ENCODE peak calls at places on chromosome 6, in five cellular contexts. One of them, this sample, is unnamed.

GRCh38 chr6:120431841-120432240 is 902.4 kb downstream of the TBC1D32 start:
- DNase-seq in thoracic aorta: no peak
- DNase-seq in HCT116: no peak
- DNase-seq in hepatocyte: no peak
- DNase-seq in lower lobe of right lung: no peak
- DNase-seq in this sample: no peak

GRCh38 chr6:161748535-161749386 is 474.9 kb upstream of the AGPAT4 start:
- DNase-seq in thoracic aorta: no peak
- DNase-seq in HCT116: peak; percentile 33
- DNase-seq in hepatocyte: peak; percentile 56
- DNase-seq in lower lobe of right lung: no peak
- DNase-seq in this sample: peak; percentile 58

GRCh38 chr6:10395171-10395945 is 19.5 kb downstream of the TFAP2A start:
- DNase-seq in thoracic aorta: no peak
- DNase-seq in HCT116: no peak
- DNase-seq in hepatocyte: no peak
- DNase-seq in lower lobe of right lung: no peak
- DNase-seq in this sample: no peak

GRCh38 chr6:56555438-56555872 is 87.2 kb downstream of the DST start:
- DNase-seq in thoracic aorta: no peak
- DNase-seq in HCT116: no peak
- DNase-seq in hepatocyte: peak; percentile 40
- DNase-seq in lower lobe of right lung: no peak
- DNase-seq in this sample: no peak

GRCh38 chr6:159969204-159969912 is 476 bp downstream of the IGF2R start:
- DNase-seq in thoracic aorta: no peak
- DNase-seq in HCT116: no peak
- DNase-seq in hepatocyte: peak; percentile 62
- DNase-seq in lower lobe of right lung: peak; percentile 67
- DNase-seq in this sample: no peak

GRCh38 chr6:16947461-16948159 is 154.2 kb upstream of the STMND1 start:
- DNase-seq in thoracic aorta: no peak
- DNase-seq in HCT116: peak; percentile 36
- DNase-seq in hepatocyte: peak; percentile 72
- DNase-seq in lower lobe of right lung: no peak
- DNase-seq in this sample: peak; percentile 18

GRCh38 chr6:31116661-31117385 is 2.2 kb downstream of the PSORS1C1 start:
- DNase-seq in thoracic aorta: no peak
- DNase-seq in HCT116: no peak
- DNase-seq in hepatocyte: no peak
- DNase-seq in lower lobe of right lung: no peak
- DNase-seq in this sample: no peak

GRCh38 chr6:121222656-121223055 is 111.6 kb downstream of the TBC1D32 start:
- DNase-seq in thoracic aorta: no peak
- DNase-seq in HCT116: no peak
- DNase-seq in hepatocyte: peak; percentile 15
- DNase-seq in lower lobe of right lung: no peak
- DNase-seq in this sample: no peak

GRCh38 chr6:2157441-2158127 is 87.8 kb downstream of the GMDS start:
- DNase-seq in thoracic aorta: no peak
- DNase-seq in HCT116: peak; percentile 48
- DNase-seq in hepatocyte: no peak
- DNase-seq in lower lobe of right lung: no peak
- DNase-seq in this sample: no peak

GRCh38 chr6:6865601-6866000 is 242.2 kb upstream of the RREB1 start:
- DNase-seq in thoracic aorta: no peak
- DNase-seq in HCT116: no peak
- DNase-seq in hepatocyte: no peak
- DNase-seq in lower lobe of right lung: no peak
- DNase-seq in this sample: no peak

GRCh38 chr6:70390067-70390466 is 23.2 kb upstream of the FAM135A start:
- DNase-seq in thoracic aorta: no peak
- DNase-seq in HCT116: no peak
- DNase-seq in hepatocyte: no peak
- DNase-seq in lower lobe of right lung: no peak
- DNase-seq in this sample: no peak

GRCh38 chr6:149221774-149222070 is 95.8 kb upstream of the TAB2 start:
- DNase-seq in thoracic aorta: no peak
- DNase-seq in HCT116: no peak
- DNase-seq in hepatocyte: no peak
- DNase-seq in lower lobe of right lung: no peak
- DNase-seq in this sample: no peak

GRCh38 chr6:136655251-136656014 is 105.2 kb upstream of the MAP7 start:
- DNase-seq in thoracic aorta: no peak
- DNase-seq in HCT116: no peak
- DNase-seq in hepatocyte: no peak
- DNase-seq in lower lobe of right lung: no peak
- DNase-seq in this sample: no peak

GRCh38 chr6:126267621-126268020 is 72.3 kb upstream of the CENPW start:
- DNase-seq in thoracic aorta: no peak
- DNase-seq in HCT116: no peak
- DNase-seq in hepatocyte: no peak
- DNase-seq in lower lobe of right lung: no peak
- DNase-seq in this sample: no peak

GRCh38 chr6:141195251-141195832 is 937.4 kb upstream of the GJE1 start:
- DNase-seq in thoracic aorta: no peak
- DNase-seq in HCT116: no peak
- DNase-seq in hepatocyte: no peak
- DNase-seq in lower lobe of right lung: no peak
- DNase-seq in this sample: no peak

GRCh38 chr6:6590530-6590929 is 2.0 kb downstream of the LY86 start:
- DNase-seq in thoracic aorta: no peak
- DNase-seq in HCT116: no peak
- DNase-seq in hepatocyte: no peak
- DNase-seq in lower lobe of right lung: no peak
- DNase-seq in this sample: no peak

GRCh38 chr6:111098597-111098996 is 11.3 kb downstream of the SLC16A10 start:
- DNase-seq in thoracic aorta: no peak
- DNase-seq in HCT116: no peak
- DNase-seq in hepatocyte: no peak
- DNase-seq in lower lobe of right lung: no peak
- DNase-seq in this sample: no peak

GRCh38 chr6:45586216-45587171 is 208.8 kb upstream of the SUPT3H start:
- DNase-seq in thoracic aorta: no peak
- DNase-seq in HCT116: no peak
- DNase-seq in hepatocyte: no peak
- DNase-seq in lower lobe of right lung: no peak
- DNase-seq in this sample: no peak

GRCh38 chr6:68778356-68779020 is 143.4 kb downstream of the ADGRB3 start:
- DNase-seq in thoracic aorta: no peak
- DNase-seq in HCT116: no peak
- DNase-seq in hepatocyte: peak; percentile 48
- DNase-seq in lower lobe of right lung: no peak
- DNase-seq in this sample: no peak

GRCh38 chr6:131182991-131183425 is 47.7 kb downstream of the AKAP7 start:
- DNase-seq in thoracic aorta: no peak
- DNase-seq in HCT116: no peak
- DNase-seq in hepatocyte: peak; percentile 69
- DNase-seq in lower lobe of right lung: no peak
- DNase-seq in this sample: no peak

GRCh38 chr6:5998236-5998635 is 8.5 kb downstream of the NRN1 start:
- DNase-seq in thoracic aorta: no peak
- DNase-seq in HCT116: no peak
- DNase-seq in hepatocyte: no peak
- DNase-seq in lower lobe of right lung: no peak
- DNase-seq in this sample: no peak

DNA sequence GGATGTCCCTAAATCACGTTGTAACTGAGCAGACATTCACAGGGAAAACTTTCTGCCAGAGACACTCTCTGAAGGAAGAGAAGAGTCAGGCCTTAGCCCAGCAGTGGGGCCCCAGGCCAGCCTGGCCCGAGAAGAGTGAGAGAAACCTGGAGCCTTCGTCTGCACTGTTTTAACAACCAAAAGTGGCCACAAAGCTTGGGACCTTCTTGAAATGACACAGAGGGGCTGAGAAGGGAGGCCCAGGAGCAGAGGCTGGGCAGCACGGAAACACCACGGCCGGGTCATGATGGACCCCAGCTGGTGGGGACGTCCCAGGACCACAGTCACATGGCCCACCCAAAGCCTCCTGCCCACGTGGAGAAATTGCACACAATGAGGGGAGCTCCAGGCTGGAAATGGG is 126.8 kb upstream of the THBS2 start:
- DNase-seq in thoracic aorta: no peak
- DNase-seq in HCT116: no peak
- DNase-seq in hepatocyte: no peak
- DNase-seq in lower lobe of right lung: no peak
- DNase-seq in this sample: no peak
- H3K9me3 ChIP-seq in thoracic aorta: peaks cover 4% of the 10 kb centered on the region
- H3K9me3 ChIP-seq in HCT116: no peaks in the 10 kb centered on the region
- H3K9me3 ChIP-seq in hepatocyte: no peaks in the 10 kb centered on the region
- H3K9me3 ChIP-seq in lower lobe of right lung: no peaks in the 10 kb centered on the region
- H3K9me3 ChIP-seq in this sample: no peaks in the 10 kb centered on the region

GRCh38 chr6:53451165-53451564 is 93.7 kb downstream of the GCLC start:
- DNase-seq in thoracic aorta: no peak
- DNase-seq in HCT116: no peak
- DNase-seq in hepatocyte: no peak
- DNase-seq in lower lobe of right lung: no peak
- DNase-seq in this sample: no peak
- H3K27ac ChIP-seq in thoracic aorta: no peak overlapping the region
- H3K27ac ChIP-seq in HCT116: no peak overlapping the region
- H3K27ac ChIP-seq in hepatocyte: no peak overlapping the region
- H3K27ac ChIP-seq in lower lobe of right lung: no peak overlapping the region
- H3K27ac ChIP-seq in this sample: no peak overlapping the region

GRCh38 chr6:77362055-77362454 is 101.2 kb downstream of the HTR1B start:
- DNase-seq in thoracic aorta: no peak
- DNase-seq in HCT116: no peak
- DNase-seq in hepatocyte: no peak
- DNase-seq in lower lobe of right lung: no peak
- DNase-seq in this sample: no peak
- H3K9me3 ChIP-seq in thoracic aorta: no peaks in the 10 kb centered on the region
- H3K9me3 ChIP-seq in HCT116: no peaks in the 10 kb centered on the region
- H3K9me3 ChIP-seq in hepatocyte: no peaks in the 10 kb centered on the region
- H3K9me3 ChIP-seq in lower lobe of right lung: no peaks in the 10 kb centered on the region
- H3K9me3 ChIP-seq in this sample: no peaks in the 10 kb centered on the region

GRCh38 chr6:134640975-134641429 is 308.9 kb downstream of the ALDH8A1 start:
- DNase-seq in thoracic aorta: peak; percentile 41
- DNase-seq in HCT116: peak; percentile 58
- DNase-seq in hepatocyte: peak; percentile 83
- DNase-seq in lower lobe of right lung: peak; percentile 73
- DNase-seq in this sample: peak; percentile 37

GRCh38 chr6:134642217-134642616 is 307.7 kb downstream of the ALDH8A1 start:
- DNase-seq in thoracic aorta: no peak
- DNase-seq in HCT116: no peak
- DNase-seq in hepatocyte: peak; percentile 47
- DNase-seq in lower lobe of right lung: no peak
- DNase-seq in this sample: no peak

GRCh38 chr6:134642819-134643218 is 307.1 kb downstream of the ALDH8A1 start:
- DNase-seq in thoracic aorta: no peak
- DNase-seq in HCT116: no peak
- DNase-seq in hepatocyte: no peak
- DNase-seq in lower lobe of right lung: no peak
- DNase-seq in this sample: no peak

GRCh38 chr6:134637847-134638438 is 312.0 kb downstream of the ALDH8A1 start:
- DNase-seq in thoracic aorta: no peak
- DNase-seq in HCT116: no peak
- DNase-seq in hepatocyte: no peak
- DNase-seq in lower lobe of right lung: no peak
- DNase-seq in this sample: no peak

DNA sequence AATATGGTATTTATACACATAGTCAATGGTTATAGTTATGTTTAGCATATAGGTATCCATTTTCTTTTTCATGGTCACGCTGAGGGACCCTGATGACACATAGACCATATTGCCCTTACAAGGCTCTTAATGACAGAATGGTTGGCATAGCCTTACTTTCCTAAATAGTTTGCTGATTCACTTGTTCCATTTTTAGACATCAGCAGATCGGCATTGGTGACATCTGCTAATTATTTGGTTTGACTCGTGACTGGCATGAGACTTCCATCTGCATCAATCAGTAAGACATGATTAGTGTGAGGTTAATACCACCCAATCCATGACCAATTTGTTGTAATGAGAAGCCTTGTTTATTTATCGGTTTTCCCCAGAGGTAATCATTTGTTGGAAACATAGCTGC is 309.7 kb downstream of the ALDH8A1 start:
- DNase-seq in thoracic aorta: no peak
- DNase-seq in HCT116: no peak
- DNase-seq in hepatocyte: no peak
- DNase-seq in lower lobe of right lung: no peak
- DNase-seq in this sample: no peak
- H3K27ac ChIP-seq in thoracic aorta: no peak overlapping the region
- H3K27ac ChIP-seq in HCT116: no peak overlapping the region
- H3K27ac ChIP-seq in hepatocyte: no peak overlapping the region
- H3K27ac ChIP-seq in lower lobe of right lung: no peak overlapping the region
- H3K27ac ChIP-seq in this sample: no peak overlapping the region

GRCh38 chr6:137840252-137840651 is 26.8 kb upstream of the TNFAIP3 start:
- DNase-seq in thoracic aorta: no peak
- DNase-seq in HCT116: no peak
- DNase-seq in hepatocyte: no peak
- DNase-seq in lower lobe of right lung: no peak
- DNase-seq in this sample: no peak

GRCh38 chr6:137834508-137834907 is 32.6 kb upstream of the TNFAIP3 start:
- DNase-seq in thoracic aorta: no peak
- DNase-seq in HCT116: no peak
- DNase-seq in hepatocyte: no peak
- DNase-seq in lower lobe of right lung: no peak
- DNase-seq in this sample: no peak

GRCh38 chr6:137843206-137843605 is 23.9 kb upstream of the TNFAIP3 start:
- DNase-seq in thoracic aorta: no peak
- DNase-seq in HCT116: no peak
- DNase-seq in hepatocyte: no peak
- DNase-seq in lower lobe of right lung: no peak
- DNase-seq in this sample: no peak

DNA sequence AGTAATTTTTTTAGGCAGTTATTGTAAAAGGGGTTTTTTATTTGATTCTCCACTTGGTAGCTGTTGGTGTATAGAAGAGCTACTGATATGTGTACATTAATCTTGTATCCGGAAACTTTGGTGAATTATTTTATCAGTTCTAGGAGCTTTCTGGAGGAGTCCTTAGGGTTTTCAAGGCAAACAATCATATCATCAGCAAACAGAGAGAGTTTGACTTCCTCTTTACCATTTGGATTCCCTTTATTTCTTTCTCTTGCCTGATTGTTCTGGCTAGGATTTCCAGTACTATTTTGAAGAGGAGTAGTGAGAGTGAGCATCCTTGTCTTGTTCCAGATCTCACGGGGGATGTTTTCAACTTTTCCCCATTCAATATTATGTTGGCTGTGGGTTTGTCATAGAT is 28.0 kb upstream of the TNFAIP3 start:
- DNase-seq in thoracic aorta: no peak
- DNase-seq in HCT116: no peak
- DNase-seq in hepatocyte: no peak
- DNase-seq in lower lobe of right lung: no peak
- DNase-seq in this sample: no peak
- H3K9me3 ChIP-seq in thoracic aorta: no peaks in the 10 kb centered on the region
- H3K9me3 ChIP-seq in HCT116: no peaks in the 10 kb centered on the region
- H3K9me3 ChIP-seq in hepatocyte: peaks cover 5% of the 10 kb centered on the region
- H3K9me3 ChIP-seq in lower lobe of right lung: no peaks in the 10 kb centered on the region
- H3K9me3 ChIP-seq in this sample: no peaks in the 10 kb centered on the region

DNA sequence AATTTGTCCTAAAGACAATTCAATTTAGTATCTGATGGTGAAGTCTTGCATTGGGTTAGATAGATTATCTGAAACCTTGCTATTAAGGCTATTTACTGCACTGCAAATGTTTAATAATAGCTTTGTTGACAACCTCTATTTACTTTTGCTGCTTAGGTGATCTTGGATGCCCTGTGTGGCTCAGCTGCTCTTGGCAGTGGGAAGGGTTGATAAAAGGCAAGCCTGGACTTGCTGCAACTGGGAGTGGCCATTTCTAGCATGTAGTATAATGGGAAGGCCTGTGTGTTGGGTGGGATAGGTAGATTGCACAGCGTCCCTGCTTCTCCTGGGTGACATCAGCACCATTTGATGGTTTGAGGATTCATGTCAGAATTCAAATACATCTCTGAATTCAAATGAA is 49.1 kb downstream of the ARMC2 start:
- DNase-seq in thoracic aorta: no peak
- DNase-seq in HCT116: peak; percentile 13
- DNase-seq in hepatocyte: no peak
- DNase-seq in lower lobe of right lung: no peak
- DNase-seq in this sample: no peak
- H3K27ac ChIP-seq in thoracic aorta: peak overlapping the region; percentile 86
- H3K27ac ChIP-seq in HCT116: no peak overlapping the region
- H3K27ac ChIP-seq in hepatocyte: no peak overlapping the region
- H3K27ac ChIP-seq in lower lobe of right lung: no peak overlapping the region
- H3K27ac ChIP-seq in this sample: no peak overlapping the region

This sample was measured in iPS DF 6.9.